ENCODE peak calls at places on chromosomes 1 and 21, in seven cellular contexts. N is chondrocyte, L is keratinocyte, W is cardiac muscle cell, Q is adrenal gland, F is RWPE2, T is uterus. R is an unnamed sample.
A peak's percentile ranks its signal among the peaks of the same experiment; 100 is the strongest.

GRCh38 chr1:99264201-99265021 is at the start of gene PLPPR4:
- DNase-seq in F (no peak), W (peak; percentile 78), N (peak; percentile 91), Q (peak; percentile 33), T (peak; percentile 17), L (no peak), R (peak; percentile 18)

GRCh38 chr1:64268653-64269557 is 65.5 kb downstream of the UBE2U start:
- DNase-seq in F (no peak), T (peak; percentile 51), L (peak; percentile 38), Q (peak; percentile 85), W (peak; percentile 91), N (no peak), R (peak; percentile 82)

GRCh38 chr1:193614817-193615216 is 428.4 kb upstream of the B3GALT2 start:
- DNase-seq in F (no peak), W (no peak), N (no peak), T (no peak), Q (no peak), L (no peak), R (peak; percentile 35)

GRCh38 chr1:1361982-1362423 is 3.6 kb upstream of the MXRA8 start:
- DNase-seq in Q (peak; percentile 53), T (peak; percentile 71), W (peak; percentile 50), F (no peak), N (no peak), L (no peak), R (peak; percentile 79)

GRCh38 chr1:180571832-180572636 is 13.3 kb downstream of the OVAAL start:
- DNase-seq in F (no peak), L (peak; percentile 73), T (no peak), W (no peak), Q (no peak), N (no peak), R (no peak)

GRCh38 chr1:14543191-14543849 is 55.2 kb upstream of the KAZN start:
- DNase-seq in F (no peak), T (no peak), Q (no peak), N (no peak), L (no peak), W (no peak), R (no peak)

GRCh38 chr21:43591468-43592050 is 67.7 kb downstream of the HSF2BP start:
- DNase-seq in Q (no peak), F (no peak), T (no peak), L (no peak), N (no peak), W (no peak), R (no peak)

GRCh38 chr1:7250826-7251800 is 465.9 kb downstream of the CAMTA1 start:
- DNase-seq in T (no peak), L (no peak), N (no peak), F (no peak), Q (peak; percentile 5), W (no peak), R (no peak)

GRCh38 chr1:64733576-64734288 is 11.1 kb upstream of the RAVER2 start:
- DNase-seq in N (no peak), F (no peak), W (no peak), L (no peak), Q (no peak), T (no peak), R (peak; percentile 44)

GRCh38 chr1:26771643-26772321 is 16.0 kb upstream of the PIGV start:
- DNase-seq in W (no peak), T (peak; percentile 55), L (peak; percentile 79), N (no peak), Q (peak; percentile 49), F (peak; percentile 83), R (peak; percentile 96)

GRCh38 chr1:1202831-1203560 is 3.4 kb downstream of the TNFRSF18 start:
- DNase-seq in N (peak; percentile 85), Q (no peak), L (peak; percentile 15), W (no peak), T (no peak), F (no peak), R (no peak)

GRCh38 chr21:34890724-34891609 is 158.1 kb downstream of the RUNX1 start:
- DNase-seq in L (no peak), Q (no peak), F (no peak), N (no peak), T (no peak), W (peak; percentile 38), R (peak; percentile 74)

GRCh38 chr21:34891610-34891943 is 157.5 kb downstream of the RUNX1 start:
- DNase-seq in L (no peak), W (no peak), T (no peak), Q (no peak), N (no peak), F (no peak), R (no peak)

GRCh38 chr21:34889537-34890257 is 159.4 kb downstream of the RUNX1 start:
- DNase-seq in W (peak; percentile 72), N (peak; percentile 94), Q (peak; percentile 74), F (peak; percentile 82), T (peak; percentile 70), L (no peak), R (peak; percentile 80)

GRCh38 chr21:34889287-34889536 is 159.9 kb downstream of the RUNX1 start:
- DNase-seq in W (peak; percentile 44), Q (peak; percentile 68), N (peak; percentile 92), F (no peak), L (no peak), T (peak; percentile 36), R (peak; percentile 80)

GRCh38 chr21:34890258-34890723 is 158.8 kb downstream of the RUNX1 start:
- DNase-seq in W (no peak), N (no peak), L (no peak), T (no peak), F (no peak), Q (no peak), R (no peak)
- TF ChIP-seq CTCF in W (no peak), N (peak; percentile 69), L (no peak), T (no peak), F (peak; percentile 78), Q (no peak), R (no peak)

DNA sequence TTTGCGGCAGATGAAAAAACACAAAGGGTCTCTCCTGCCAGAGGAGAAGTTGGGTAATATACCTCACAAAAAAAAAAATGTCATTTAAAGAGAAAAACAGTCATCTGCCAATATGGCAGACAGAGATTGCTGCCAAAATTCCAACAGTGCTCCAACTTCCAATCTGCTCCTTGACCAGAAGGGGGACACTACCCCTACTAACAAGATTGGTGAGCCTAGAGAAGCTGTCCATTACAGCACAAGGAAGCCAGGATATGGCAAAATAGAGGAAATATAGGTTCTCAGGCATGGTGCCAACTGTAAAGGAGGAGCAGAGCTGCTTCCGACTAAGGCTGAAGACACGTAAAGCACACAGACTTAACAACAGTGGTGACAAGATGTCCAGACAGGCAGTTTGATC is 453.5 kb downstream of the TTLL7 start:
- DNase-seq in N (no peak), T (no peak), F (no peak), L (no peak), Q (no peak), W (no peak), R (no peak)
- TF ChIP-seq CTCF in N (peak; percentile 42), T (no peak), F (peak; percentile 3), L (peak; percentile 14), Q (no peak), W (no peak), R (no peak)

DNA sequence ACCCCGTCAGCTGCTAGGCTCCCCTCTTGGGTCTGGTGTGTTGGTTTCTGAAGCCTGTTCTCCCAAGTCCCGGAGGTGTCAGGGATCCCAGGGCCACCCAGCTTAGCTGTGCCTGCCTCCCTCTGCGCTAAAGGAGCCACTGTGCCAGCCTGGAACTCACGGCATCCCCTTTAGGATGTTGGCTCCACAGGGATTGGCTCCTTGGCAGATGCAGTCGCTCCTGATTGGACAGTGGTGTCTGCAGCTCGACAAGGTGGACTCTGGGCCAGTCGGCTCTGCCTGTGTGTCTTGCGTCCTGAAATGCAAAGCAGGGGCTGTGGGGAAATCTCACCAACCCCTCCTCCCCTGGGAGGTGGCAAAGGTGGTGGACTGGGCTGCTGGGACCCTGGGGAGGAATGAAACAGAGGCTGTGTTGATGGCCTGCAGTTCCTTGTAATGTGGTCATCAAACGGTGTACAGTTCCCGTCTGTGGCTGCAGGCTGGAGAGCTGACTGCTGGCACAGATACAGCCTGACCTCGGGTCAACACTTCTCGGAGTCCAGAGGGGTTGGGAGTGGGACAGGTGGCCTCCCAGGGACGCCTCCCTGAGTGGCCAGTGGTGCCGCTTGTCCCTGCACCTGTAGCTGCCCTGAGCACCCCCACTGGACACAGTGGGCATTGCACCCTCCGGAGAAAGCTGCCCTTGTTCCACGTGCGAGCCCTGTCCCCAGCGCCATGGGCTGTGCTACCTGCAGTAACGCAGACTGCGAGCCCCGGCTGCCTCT is 11.5 kb upstream of the KCNAB2 start:
- DNase-seq in N (no peak), F (no peak), T (no peak), L (no peak), W (peak; percentile 56), Q (peak; percentile 59), R (no peak)
- TF ChIP-seq CTCF in N (peak; percentile 80), F (peak; percentile 36), T (peak; percentile 34), L (peak; percentile 73), W (peak; percentile 70), Q (peak; percentile 55), R (peak; percentile 77)

GRCh38 chr1:154142358-154142757 is 12.5 kb downstream of the NUP210L start:
- DNase-seq in Q (no peak), T (no peak), N (no peak), W (no peak), L (no peak), F (no peak), R (no peak)

GRCh38 chr1:154141240-154141639 is 13.6 kb downstream of the NUP210L start:
- DNase-seq in L (no peak), Q (no peak), F (no peak), N (no peak), T (peak; percentile 35), W (no peak), R (no peak)

GRCh38 chr1:154148787-154149186 is 6.1 kb downstream of the NUP210L start:
- DNase-seq in N (no peak), F (no peak), Q (no peak), T (no peak), L (no peak), W (no peak), R (no peak)

GRCh38 chr1:154151311-154151710 is 3.6 kb downstream of the NUP210L start:
- DNase-seq in W (no peak), N (no peak), F (no peak), T (no peak), L (no peak), Q (no peak), R (peak; percentile 40)

GRCh38 chr1:154145986-154146385 is 8.9 kb downstream of the NUP210L start:
- DNase-seq in L (no peak), Q (no peak), N (no peak), F (no peak), T (no peak), W (no peak), R (no peak)
- TF ChIP-seq CTCF in L (no peak), Q (peak; percentile 26), N (peak; percentile 73), F (peak; percentile 61), T (no peak), W (peak; percentile 37), R (peak; percentile 43)

GRCh38 chr1:177172866-177173265 is 2.1 kb downstream of the BRINP2 start:
- DNase-seq in N (no peak), Q (no peak), L (no peak), T (no peak), W (no peak), F (no peak), R (no peak)

GRCh38 chr1:177171536-177172123 is 872 bp downstream of the BRINP2 start:
- DNase-seq in T (no peak), F (no peak), W (no peak), N (no peak), Q (peak; percentile 33), L (no peak), R (no peak)

GRCh38 chr1:177172331-177172730 is 1.6 kb downstream of the BRINP2 start:
- DNase-seq in N (no peak), W (no peak), F (no peak), T (no peak), Q (no peak), L (no peak), R (no peak)

GRCh38 chr1:177173976-177174375 is 3.2 kb downstream of the BRINP2 start:
- DNase-seq in F (no peak), N (no peak), W (no peak), T (no peak), Q (no peak), L (no peak), R (no peak)

GRCh38 chr1:177170756-177171535 is at the start of gene BRINP2:
- DNase-seq in Q (peak; percentile 79), W (peak; percentile 82), F (no peak), T (peak; percentile 24), N (no peak), L (peak; percentile 13), R (peak; percentile 50)
- TF ChIP-seq CTCF in Q (no peak), W (no peak), F (no peak), T (no peak), N (no peak), L (no peak), R (no peak)